ENCODE peak calls at places on chromosomes 13 and 19, in six cellular contexts. M is lower lobe of right lung, W is bronchial epithelial cell, Z is right atrium auricular region, A is astrocyte, F is OCI-LY7. B is an unnamed sample.

GRCh38 chr19:30784850-30785459 is 412.8 kb downstream of the ZNF536 start:
- DNase-seq in M (peak; percentile 73), W (no peak), Z (peak; percentile 59), A (no peak), F (peak; percentile 43), B (no peak)

GRCh38 chr13:23570099-23570926 is at the start of gene TNFRSF19:
- DNase-seq in M (no peak), W (peak; percentile 41), Z (peak; percentile 76), A (peak; percentile 91), F (no peak), B (peak; percentile 74)

GRCh38 chr13:32032780-32033179 is 1.2 kb downstream of the FRY start:
- DNase-seq in M (no peak), W (no peak), Z (no peak), A (no peak), F (no peak), B (no peak)

GRCh38 chr19:33252971-33253370 is 27.3 kb upstream of the SLC7A10 start:
- DNase-seq in M (peak; percentile 77), W (no peak), Z (no peak), A (no peak), F (no peak), B (no peak)

GRCh38 chr19:55344444-55344843 is 4.8 kb downstream of the KMT5C start:
- DNase-seq in M (no peak), W (peak; percentile 43), Z (no peak), A (no peak), F (no peak), B (no peak)

GRCh38 chr13:45799451-45799850 is 52.1 kb downstream of the SIAH3 start:
- DNase-seq in M (no peak), W (no peak), Z (peak; percentile 40), A (no peak), F (no peak), B (no peak)

GRCh38 chr13:95480131-95480545 is 72.4 kb upstream of the CLDN10 start:
- DNase-seq in M (peak; percentile 64), W (no peak), Z (no peak), A (no peak), F (no peak), B (no peak)

GRCh38 chr13:25062479-25062878 is 33.5 kb upstream of the PABPC3 start:
- DNase-seq in M (no peak), W (no peak), Z (no peak), A (no peak), F (no peak), B (no peak)

GRCh38 chr13:35979378-35979911 is 151.7 kb downstream of the DCLK1 start:
- DNase-seq in M (no peak), W (peak; percentile 64), Z (peak; percentile 92), A (peak; percentile 98), F (no peak), B (peak; percentile 82)

GRCh38 chr13:30408319-30409101 is 13.8 kb upstream of the UBE2L5 start:
- DNase-seq in M (peak; percentile 96), W (peak; percentile 75), Z (peak; percentile 97), A (peak; percentile 77), F (peak; percentile 88), B (no peak)

GRCh38 chr13:22738357-22738756 is 442.4 kb upstream of the SGCG start:
- DNase-seq in M (no peak), W (no peak), Z (no peak), A (no peak), F (no peak), B (no peak)

GRCh38 chr13:37194428-37194861 is 89.0 kb upstream of the CSNK1A1L start:
- DNase-seq in M (no peak), W (peak; percentile 98), Z (no peak), A (peak; percentile 90), F (no peak), B (no peak)

GRCh38 chr13:97574926-97575325 is 141.0 kb downstream of the RAP2A start:
- DNase-seq in M (no peak), W (peak; percentile 27), Z (no peak), A (no peak), F (peak; percentile 1), B (no peak)

GRCh38 chr13:26785845-26786630 is 25.5 kb upstream of the GPR12 start:
- DNase-seq in M (no peak), W (no peak), Z (no peak), A (no peak), F (peak; percentile 90), B (no peak)

GRCh38 chr13:79900356-79900755 is 419.4 kb downstream of the NDFIP2 start:
- DNase-seq in M (no peak), W (no peak), Z (no peak), A (no peak), F (no peak), B (no peak)

GRCh38 chr13:106874308-106874707 is 306.4 kb upstream of the ARGLU1 start:
- DNase-seq in M (no peak), W (no peak), Z (no peak), A (no peak), F (no peak), B (no peak)
- H3K4me3 ChIP-seq in M (no peak overlapping the region), W (no peak overlapping the region), Z (no peak overlapping the region), A (no peak overlapping the region), F (no peak overlapping the region), B (no peak overlapping the region)

DNA sequence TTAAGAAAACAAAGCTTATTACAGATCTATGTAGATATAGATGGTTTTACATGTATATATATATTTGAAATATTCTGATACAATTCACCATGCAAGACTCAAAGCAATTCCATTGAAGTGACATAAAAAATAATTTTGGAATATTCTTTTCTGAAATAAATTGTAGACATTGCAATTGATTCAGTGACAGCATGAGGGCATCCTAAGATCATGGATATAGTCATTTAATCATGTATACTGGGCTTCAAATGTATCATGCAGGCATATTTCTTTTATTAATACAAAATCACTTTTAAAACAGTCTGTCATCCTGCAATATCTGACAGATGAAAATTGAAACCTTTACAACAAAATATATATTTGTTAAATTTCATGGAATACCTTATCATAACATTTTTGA is 286.7 kb upstream of the SLITRK6 start:
- DNase-seq in M (no peak), W (peak; percentile 1), Z (no peak), A (no peak), F (no peak), B (no peak)
- TF ChIP-seq CTCF in M (no peak), W (no peak), Z (no peak), A (peak; percentile 9), F (peak; percentile 43), B (no peak)

GRCh38 chr13:112818040-112818697 is 128.3 kb downstream of the ATP11A start:
- DNase-seq in M (no peak), W (no peak), Z (no peak), A (no peak), F (no peak), B (no peak)
- H3K36me3 ChIP-seq in M (peaks cover 98% of the 10 kb centered on the region), W (peaks cover 1% of the 10 kb centered on the region), Z (peaks cover 63% of the 10 kb centered on the region), A (no peaks in the 10 kb centered on the region), F (peaks cover 8% of the 10 kb centered on the region), B (no peaks in the 10 kb centered on the region)

GRCh38 chr13:112928020-112928931 is 40.7 kb upstream of the MCF2L start:
- DNase-seq in M (no peak), W (no peak), Z (no peak), A (no peak), F (no peak), B (no peak)
- H3K4me3 ChIP-seq in M (no peak overlapping the region), W (no peak overlapping the region), Z (no peak overlapping the region), A (no peak overlapping the region), F (no peak overlapping the region), B (no peak overlapping the region)

GRCh38 chr19:42176990-42177685 is 40.3 kb downstream of the DEDD2 start:
- DNase-seq in M (peak; percentile 80), W (peak; percentile 34), Z (no peak), A (peak; percentile 72), F (peak; percentile 81), B (no peak)
- TF ChIP-seq CTCF in M (peak; percentile 46), W (peak; percentile 46), Z (peak; percentile 26), A (no peak), F (peak; percentile 48), B (peak; percentile 37)

DNA sequence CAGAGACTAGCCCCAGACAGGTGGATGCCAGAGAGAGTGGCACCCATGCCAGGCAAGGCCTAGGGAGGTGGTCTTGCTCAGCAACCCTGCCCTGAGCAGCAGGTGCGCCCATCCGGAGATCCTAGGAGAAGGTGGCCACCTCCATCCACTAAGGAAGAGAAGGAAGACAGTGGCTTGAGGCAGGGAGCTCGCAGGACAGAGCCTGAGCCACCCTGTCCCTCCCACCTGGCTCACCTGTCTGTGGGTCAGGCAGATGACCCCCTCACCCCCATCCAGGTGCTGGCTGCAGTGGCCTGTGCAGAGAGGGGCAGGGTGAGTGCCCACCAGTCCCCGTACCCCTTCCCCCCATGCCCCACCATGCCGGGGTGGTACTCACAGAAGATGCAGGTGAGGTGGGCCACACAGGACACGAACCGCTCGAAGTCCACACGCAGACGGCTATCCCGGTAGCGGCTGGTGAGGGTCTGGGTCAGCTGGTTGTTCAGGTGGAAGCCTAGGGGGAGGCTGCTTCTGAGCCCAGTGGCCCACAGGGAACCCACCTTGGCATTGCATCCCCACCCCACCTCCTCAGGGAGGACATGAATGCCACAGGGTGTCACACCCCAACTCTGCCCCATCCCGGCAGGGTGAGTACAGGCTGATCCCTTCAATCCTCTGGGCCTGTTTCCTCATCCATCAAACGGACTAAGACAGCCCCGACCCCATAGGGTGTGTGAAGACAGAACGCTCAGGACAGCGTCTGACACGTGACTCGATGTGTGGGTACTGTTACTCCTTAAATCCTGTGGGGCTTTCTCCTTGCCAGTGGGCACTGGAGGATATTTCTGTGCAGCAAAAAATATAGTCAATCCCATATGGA is 13.3 kb downstream of the CAPN12 start:
- DNase-seq in M (peak; percentile 45), W (no peak), Z (no peak), A (no peak), F (no peak), B (no peak)
- H3K36me3 ChIP-seq in M (peaks cover 52% of the 10 kb centered on the region), W (peaks cover 31% of the 10 kb centered on the region), Z (peaks cover 53% of the 10 kb centered on the region), A (peaks cover 30% of the 10 kb centered on the region), F (peaks cover 15% of the 10 kb centered on the region), B (peaks cover 49% of the 10 kb centered on the region)